ENCODE peak calls at places on chromosome 12, in six cellular contexts. X is CD4-positive, CD25-positive, alpha-beta regulatory T cell; A is RWPE1; K is posterior cingulate gyrus; P is fibroblast of mammary gland; H is lung. V is an unnamed sample.

GRCh38 chr12:123532021-123532420 is 1.5 kb downstream of the RILPL1 start:
- DNase-seq in X (no peak), K (no peak), H (no peak), A (no peak), P (peak; percentile 36), V (no peak)

GRCh38 chr12:127125607-127126259 is 1141.2 kb upstream of the TMEM132C start:
- DNase-seq in K (no peak), A (peak; percentile 97), P (peak; percentile 91), X (no peak), H (no peak), V (peak; percentile 19)

GRCh38 chr12:25558566-25558965 is 5.5 kb upstream of the LMNTD1 start:
- DNase-seq in H (no peak), A (no peak), K (no peak), X (no peak), P (peak; percentile 41), V (no peak)

GRCh38 chr12:98838282-98838681 is 193.2 kb downstream of the APAF1 start:
- DNase-seq in X (no peak), K (peak; percentile 68), A (no peak), P (peak; percentile 5), H (no peak), V (no peak)

GRCh38 chr12:127038152-127038551 is 1228.8 kb upstream of the TMEM132C start:
- DNase-seq in A (no peak), K (no peak), P (no peak), H (no peak), X (no peak), V (no peak)

GRCh38 chr12:30763053-30763452 is 8.3 kb upstream of the CAPRIN2 start:
- DNase-seq in H (no peak), K (no peak), P (no peak), A (no peak), X (no peak), V (no peak)

GRCh38 chr12:14185441-14186192 is 179.9 kb upstream of the ATF7IP start:
- DNase-seq in A (peak; percentile 48), K (no peak), X (peak; percentile 4), H (no peak), P (peak; percentile 44), V (peak; percentile 75)

GRCh38 chr12:42696424-42697149 is 107.0 kb upstream of the PRICKLE1 start:
- DNase-seq in A (no peak), H (peak; percentile 73), K (no peak), P (peak; percentile 95), X (no peak), V (peak; percentile 63)

GRCh38 chr12:124915249-124916236 is 1.1 kb upstream of the UBC start:
- DNase-seq in H (peak; percentile 60), P (peak; percentile 35), X (no peak), A (no peak), K (peak; percentile 85), V (peak; percentile 80)

GRCh38 chr12:24894869-24895268 is 54.0 kb downstream of the BCAT1 start:
- DNase-seq in H (no peak), P (no peak), K (no peak), A (no peak), X (no peak), V (no peak)

GRCh38 chr12:29148065-29148957 is 767 bp upstream of the FAR2 start:
- DNase-seq in P (peak; percentile 64), X (no peak), A (no peak), H (peak; percentile 31), K (peak; percentile 85), V (peak; percentile 81)

GRCh38 chr12:13375583-13376413 is 179.3 kb downstream of the EMP1 start:
- DNase-seq in A (no peak), K (no peak), H (no peak), X (no peak), P (no peak), V (no peak)

GRCh38 chr12:29517265-29517664 is 19.8 kb upstream of the OVCH1 start:
- DNase-seq in X (no peak), K (peak; percentile 83), H (no peak), A (no peak), P (no peak), V (no peak)

GRCh38 chr12:3930216-3930615 is 57.0 kb upstream of the PARP11 start:
- DNase-seq in A (no peak), H (no peak), P (no peak), K (no peak), X (no peak), V (no peak)

GRCh38 chr12:54285150-54286041 is 4.9 kb downstream of the HNRNPA1 start:
- DNase-seq in X (no peak), P (no peak), H (no peak), K (no peak), A (no peak), V (no peak)

GRCh38 chr12:88522961-88523360 is 57.3 kb downstream of the KITLG start:
- DNase-seq in X (no peak), A (no peak), P (no peak), H (no peak), K (no peak), V (no peak)

GRCh38 chr12:65690477-65690876 is 133.8 kb upstream of the HMGA2 start:
- DNase-seq in P (no peak), X (no peak), H (no peak), K (no peak), A (no peak), V (no peak)

GRCh38 chr12:120652671-120653435 is 12.4 kb downstream of the CABP1 start:
- DNase-seq in P (no peak), K (peak; percentile 84), X (no peak), A (no peak), H (no peak), V (no peak)

GRCh38 chr12:53205747-53206146 is 1.3 kb downstream of the ITGB7 start:
- DNase-seq in K (no peak), X (no peak), A (peak; percentile 70), P (peak; percentile 91), H (no peak), V (no peak)

GRCh38 chr12:43285248-43285647 is 266.8 kb downstream of the ADAMTS20 start:
- DNase-seq in H (no peak), K (no peak), X (no peak), P (peak; percentile 98), A (peak; percentile 30), V (no peak)

GRCh38 chr12:83473408-83474095 is 786.8 kb downstream of the TMTC2 start:
- DNase-seq in X (no peak), H (no peak), K (no peak), P (no peak), A (no peak), V (no peak)

GRCh38 chr12:4118017-4118510 is 155.5 kb upstream of the CCND2 start:
- DNase-seq in H (peak; percentile 30), A (no peak), P (peak; percentile 71), K (no peak), X (peak; percentile 55), V (peak; percentile 86)

GRCh38 chr12:45725631-45726593 is 3.6 kb upstream of the ARID2 start:
- DNase-seq in K (no peak), H (no peak), X (peak; percentile 70), A (peak; percentile 45), P (peak; percentile 53), V (peak; percentile 58)

GRCh38 chr12:15590180-15590826 is 198.9 kb downstream of the EPS8 start:
- DNase-seq in K (peak; percentile 92), P (peak; percentile 81), A (peak; percentile 80), X (peak; percentile 69), H (peak; percentile 54), V (peak; percentile 70)

GRCh38 chr12:25372969-25373368 is 122.2 kb upstream of the KRAS start:
- DNase-seq in A (peak; percentile 42), K (no peak), P (no peak), H (no peak), X (no peak), V (no peak)

GRCh38 chr12:53961025-53961761 is 6.5 kb downstream of the HOXC12 start:
- DNase-seq in X (no peak), K (peak; percentile 77), H (no peak), P (no peak), A (no peak), V (no peak)

GRCh38 chr12:99721715-99722275 is 74.2 kb downstream of the GARIN6 start:
- DNase-seq in K (no peak), P (no peak), H (no peak), X (no peak), A (no peak), V (no peak)

GRCh38 chr12:124738636-124739467 is 124.8 kb downstream of the SCARB1 start:
- DNase-seq in X (no peak), P (peak; percentile 46), H (no peak), K (no peak), A (no peak), V (no peak)

GRCh38 chr12:5317556-5317955 is 114.4 kb upstream of the NTF3 start:
- DNase-seq in H (no peak), A (no peak), P (no peak), K (no peak), X (no peak), V (no peak)

GRCh38 chr12:101570022-101570421 is 24.7 kb upstream of the MYBPC1 start:
- DNase-seq in A (peak; percentile 15), K (no peak), X (no peak), H (no peak), P (peak; percentile 31), V (no peak)

GRCh38 chr12:122951406-122951805 is 14.9 kb downstream of the ABCB9 start:
- DNase-seq in H (no peak), A (peak; percentile 57), X (no peak), K (no peak), P (peak; percentile 71), V (peak; percentile 77)

GRCh38 chr12:121107681-121108080 is 25.0 kb upstream of the P2RX7 start:
- DNase-seq in P (no peak), H (no peak), A (no peak), K (no peak), X (no peak), V (no peak)

V was measured in colonic mucosa.